ENCODE peak calls at places on chromosome 16, in six cellular contexts. Q, M, U, B, I and F are unnamed samples.

GRCh38 chr16:67941469-67942199 is 2.3 kb downstream of the LCAT start:
- DNase-seq in Q (no peak), M (peak; percentile 49), U (no peak), B (no peak), I (no peak), F (no peak)

GRCh38 chr16:48370234-48370633 is 15.0 kb downstream of the SIAH1 start:
- DNase-seq in Q (no peak), M (no peak), U (no peak), B (no peak), I (no peak), F (no peak)

GRCh38 chr16:4416200-4417032 is at the start of gene CORO7:
- DNase-seq in Q (peak; percentile 93), M (peak; percentile 94), U (peak; percentile 100), B (no peak), I (peak; percentile 95), F (peak; percentile 99)

GRCh38 chr16:27429981-27430441 is 28.0 kb downstream of the IL21R start:
- DNase-seq in Q (no peak), M (no peak), U (peak; percentile 73), B (no peak), I (no peak), F (peak; percentile 85)

GRCh38 chr16:83113317-83113716 is 486.5 kb downstream of the CDH13 start:
- DNase-seq in Q (peak; percentile 39), M (peak; percentile 50), U (no peak), B (no peak), I (no peak), F (no peak)

GRCh38 chr16:75114946-75115825 is 1.4 kb downstream of the LDHD start:
- DNase-seq in Q (no peak), M (no peak), U (peak; percentile 82), B (no peak), I (no peak), F (no peak)

GRCh38 chr16:11391576-11391975 is 46.3 kb downstream of the RMI2 start:
- DNase-seq in Q (no peak), M (no peak), U (peak; percentile 89), B (no peak), I (no peak), F (no peak)

GRCh38 chr16:47507701-47508100 is 46.6 kb downstream of the PHKB start:
- DNase-seq in Q (peak; percentile 8), M (no peak), U (no peak), B (no peak), I (no peak), F (no peak)

GRCh38 chr16:66408181-66409048 is 18.7 kb upstream of the BEAN1 start:
- DNase-seq in Q (peak; percentile 86), M (peak; percentile 56), U (no peak), B (no peak), I (no peak), F (no peak)

GRCh38 chr16:66508261-66508913 is 41.5 kb downstream of the TK2 start:
- DNase-seq in Q (peak; percentile 87), M (no peak), U (no peak), B (no peak), I (no peak), F (no peak)

GRCh38 chr16:60682219-60682618 is 1354.0 kb downstream of the CDH8 start:
- DNase-seq in Q (no peak), M (no peak), U (no peak), B (no peak), I (no peak), F (no peak)

GRCh38 chr16:12094537-12095265 is 118.2 kb downstream of the SNX29 start:
- DNase-seq in Q (no peak), M (no peak), U (no peak), B (no peak), I (no peak), F (no peak)

GRCh38 chr16:84058664-84059063 is 16.1 kb upstream of the SLC38A8 start:
- DNase-seq in Q (no peak), M (no peak), U (no peak), B (no peak), I (no peak), F (no peak)

GRCh38 chr16:70685938-70686375 is at the start of gene MTSS2:
- DNase-seq in Q (peak; percentile 89), M (peak; percentile 89), U (peak; percentile 96), B (no peak), I (peak; percentile 74), F (no peak)

DNA sequence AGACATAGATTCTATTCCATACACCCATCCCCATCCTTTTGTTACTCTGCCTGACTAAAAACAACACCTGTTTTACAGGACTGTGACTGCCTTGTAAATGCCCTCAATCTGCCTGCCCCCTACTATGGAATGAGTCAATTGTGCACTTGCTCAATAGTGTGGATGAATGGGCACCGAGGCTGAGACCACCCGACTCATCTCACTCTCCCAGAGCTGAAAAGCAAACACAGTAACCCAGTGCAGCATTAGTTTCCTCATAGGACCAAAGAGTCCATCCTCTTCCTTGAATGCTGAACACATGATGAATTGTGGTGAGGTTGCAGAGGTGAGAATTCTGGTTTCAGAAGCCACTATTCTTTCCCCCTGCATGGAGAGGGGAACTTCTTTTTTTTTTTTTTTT is 233.7 kb downstream of the ZFHX3 start:
- DNase-seq in Q (no peak), M (no peak), U (no peak), B (no peak), I (no peak), F (no peak)
- TF ChIP-seq POLR2A in Q (no peak), M (no peak), U (no peak), B (no peak), I (no peak), F (no peak)

GRCh38 chr16:88536971-88537751 is 33.0 kb upstream of the ZC3H18 start:
- DNase-seq in Q (no peak), M (peak; percentile 47), U (peak; percentile 84), B (no peak), I (no peak), F (no peak)
- TF ChIP-seq POLR2A in Q (no peak), M (no peak), U (no peak), B (no peak), I (no peak), F (no peak)

GRCh38 chr16:648786-649589 is at the start of gene WDR90:
- DNase-seq in Q (peak; percentile 89), M (peak; percentile 90), U (peak; percentile 99), B (no peak), I (peak; percentile 86), F (peak; percentile 96)
- TF ChIP-seq POLR2A in Q (peak; percentile 61), M (peak; percentile 39), U (peak; percentile 77), B (peak; percentile 49), I (no peak), F (peak; percentile 41)

DNA sequence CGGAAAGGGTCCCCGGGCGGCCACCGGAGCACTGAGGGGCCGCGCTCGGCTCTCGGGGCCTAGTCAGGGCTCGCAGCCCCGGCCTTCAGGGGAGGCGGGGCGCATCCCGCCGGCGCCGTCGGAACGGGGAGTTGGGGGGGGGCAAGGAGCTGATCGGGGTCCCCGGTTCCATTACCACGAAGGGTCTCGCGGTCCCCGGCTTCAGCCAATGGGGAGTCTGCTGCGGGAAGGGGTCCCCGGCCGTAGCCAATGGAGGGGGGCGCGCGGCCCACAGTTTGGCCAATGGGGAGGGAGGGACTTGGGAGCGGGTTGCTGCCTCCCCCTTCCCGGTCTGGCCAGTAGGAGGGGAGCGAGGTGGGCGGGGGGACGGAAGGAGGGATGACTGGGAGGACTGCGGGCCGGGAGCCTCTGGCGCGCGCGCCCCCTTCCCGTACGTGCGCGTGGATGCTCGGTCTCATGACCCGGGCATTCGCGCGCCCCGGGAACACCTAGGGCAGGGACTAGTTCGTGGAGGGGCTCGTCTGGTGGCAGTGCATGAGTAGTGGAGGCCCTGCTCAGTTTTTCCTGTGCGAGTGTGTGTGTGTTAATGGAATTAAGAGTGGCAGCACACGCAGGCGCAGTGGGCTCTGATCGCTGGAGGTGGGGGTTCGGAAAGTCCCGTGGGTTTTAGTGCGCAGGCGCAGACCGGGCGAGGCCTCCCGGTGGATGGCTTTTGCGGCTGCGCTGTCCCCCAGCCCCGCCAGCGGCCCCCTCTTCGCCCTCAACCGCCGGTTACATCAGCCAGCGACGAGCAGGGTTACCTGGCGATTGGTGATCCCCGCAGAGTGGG is 1.1 kb downstream of the ATXN2L start:
- DNase-seq in Q (peak; percentile 99), M (peak; percentile 99), U (peak; percentile 95), B (peak; percentile 92), I (peak; percentile 91), F (peak; percentile 99)
- TF ChIP-seq POLR2A in Q (peak; percentile 75), M (peak; percentile 35), U (peak; percentile 78), B (peak; percentile 82), I (peak; percentile 18), F (peak; percentile 42)

DNA sequence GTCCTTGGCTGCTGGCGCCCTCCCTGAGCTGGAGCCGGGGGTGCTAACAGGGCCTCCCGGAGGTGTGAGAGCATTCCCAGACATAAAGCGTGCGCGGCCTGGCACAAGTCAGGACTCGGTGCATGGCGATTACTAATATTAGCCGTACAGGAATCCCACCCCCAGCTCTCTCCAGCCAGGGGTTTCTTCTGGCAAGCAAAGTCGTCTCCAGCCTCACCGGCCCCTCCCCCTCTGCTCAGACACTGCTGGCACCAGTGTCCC is 5.0 kb downstream of the CASKIN1 start:
- DNase-seq in Q (no peak), M (no peak), U (no peak), B (no peak), I (no peak), F (no peak)
- TF ChIP-seq POLR2A in Q (no peak), M (no peak), U (no peak), B (no peak), I (no peak), F (no peak)